ENCODE peak calls at places on chromosomes 11 and 22, in six cellular contexts. One of them, this sample, is unnamed.

GRCh38 chr11:122139595-122139866 is 23.5 kb upstream of the BLID start:
- DNase-seq in HepG2: peak; percentile 9
- DNase-seq in K562: no peak
- DNase-seq in GM12878: no peak
- DNase-seq in GM12891: no peak
- DNase-seq in H1: no peak
- DNase-seq in this sample: no peak

GRCh38 chr22:47200273-47201051 is 438.0 kb downstream of the TBC1D22A start:
- DNase-seq in HepG2: no peak
- DNase-seq in K562: no peak
- DNase-seq in GM12878: no peak
- DNase-seq in GM12891: no peak
- DNase-seq in H1: no peak
- DNase-seq in this sample: no peak

GRCh38 chr11:67436459-67437081 is 912 bp downstream of the PTPRCAP start:
- DNase-seq in HepG2: no peak
- DNase-seq in K562: peak; percentile 54
- DNase-seq in GM12878: peak; percentile 75
- DNase-seq in GM12891: peak; percentile 89
- DNase-seq in H1: peak; percentile 69
- DNase-seq in this sample: peak; percentile 91

GRCh38 chr22:29330291-29330690 is 14.8 kb upstream of the RASL10A start:
- DNase-seq in HepG2: no peak
- DNase-seq in K562: no peak
- DNase-seq in GM12878: no peak
- DNase-seq in GM12891: no peak
- DNase-seq in H1: no peak
- DNase-seq in this sample: no peak

GRCh38 chr22:29871684-29872083 is 11.3 kb upstream of the MTMR3 start:
- DNase-seq in HepG2: peak; percentile 23
- DNase-seq in K562: no peak
- DNase-seq in GM12878: no peak
- DNase-seq in GM12891: no peak
- DNase-seq in H1: no peak
- DNase-seq in this sample: no peak

GRCh38 chr22:24390156-24390555 is 37.2 kb upstream of the ADORA2A start:
- DNase-seq in HepG2: no peak
- DNase-seq in K562: no peak
- DNase-seq in GM12878: no peak
- DNase-seq in GM12891: no peak
- DNase-seq in H1: no peak
- DNase-seq in this sample: no peak

GRCh38 chr11:78109011-78109685 is 29.5 kb upstream of the NDUFC2 start:
- DNase-seq in HepG2: no peak
- DNase-seq in K562: no peak
- DNase-seq in GM12878: no peak
- DNase-seq in GM12891: no peak
- DNase-seq in H1: no peak
- DNase-seq in this sample: no peak

GRCh38 chr11:76523147-76523546 is 78.3 kb downstream of the EMSY start:
- DNase-seq in HepG2: peak; percentile 47
- DNase-seq in K562: no peak
- DNase-seq in GM12878: no peak
- DNase-seq in GM12891: no peak
- DNase-seq in H1: no peak
- DNase-seq in this sample: no peak

GRCh38 chr11:8756201-8756600 is 73.6 kb downstream of the RPL27A start:
- DNase-seq in HepG2: no peak
- DNase-seq in K562: no peak
- DNase-seq in GM12878: no peak
- DNase-seq in GM12891: no peak
- DNase-seq in H1: no peak
- DNase-seq in this sample: no peak

GRCh38 chr11:20213790-20214189 is 53.5 kb upstream of the DBX1 start:
- DNase-seq in HepG2: no peak
- DNase-seq in K562: no peak
- DNase-seq in GM12878: no peak
- DNase-seq in GM12891: no peak
- DNase-seq in H1: no peak
- DNase-seq in this sample: no peak
- TF ChIP-seq TAF1 in HepG2: no peak
- TF ChIP-seq TAF1 in K562: no peak
- TF ChIP-seq TAF1 in GM12878: no peak
- TF ChIP-seq TAF1 in GM12891: no peak
- TF ChIP-seq TAF1 in H1: no peak
- TF ChIP-seq TAF1 in this sample: no peak

GRCh38 chr11:75261902-75262361 is 21.4 kb downstream of the TPBGL start:
- DNase-seq in HepG2: no peak
- DNase-seq in K562: no peak
- DNase-seq in GM12878: no peak
- DNase-seq in GM12891: no peak
- DNase-seq in H1: no peak
- DNase-seq in this sample: no peak
- TF ChIP-seq POLR2A in HepG2: no peak
- TF ChIP-seq POLR2A in K562: no peak
- TF ChIP-seq POLR2A in GM12878: no peak
- TF ChIP-seq POLR2A in GM12891: no peak
- TF ChIP-seq POLR2A in H1: no peak
- TF ChIP-seq POLR2A in this sample: no peak

GRCh38 chr11:32931605-32932004 is 39.0 kb downstream of the QSER1 start:
- DNase-seq in HepG2: no peak
- DNase-seq in K562: no peak
- DNase-seq in GM12878: no peak
- DNase-seq in GM12891: no peak
- DNase-seq in H1: no peak
- DNase-seq in this sample: no peak
- TF ChIP-seq TAF1 in HepG2: no peak
- TF ChIP-seq TAF1 in K562: no peak
- TF ChIP-seq TAF1 in GM12878: no peak
- TF ChIP-seq TAF1 in GM12891: no peak
- TF ChIP-seq TAF1 in H1: no peak
- TF ChIP-seq TAF1 in this sample: no peak

GRCh38 chr11:60930394-60930793 is 6.1 kb downstream of the TMEM132A start:
- DNase-seq in HepG2: no peak
- DNase-seq in K562: no peak
- DNase-seq in GM12878: no peak
- DNase-seq in GM12891: no peak
- DNase-seq in H1: no peak
- DNase-seq in this sample: no peak

GRCh38 chr11:60932605-60933346 is 8.5 kb downstream of the TMEM132A start:
- DNase-seq in HepG2: no peak
- DNase-seq in K562: no peak
- DNase-seq in GM12878: no peak
- DNase-seq in GM12891: no peak
- DNase-seq in H1: no peak
- DNase-seq in this sample: no peak

GRCh38 chr11:60933416-60933815 is 9.2 kb downstream of the TMEM132A start:
- DNase-seq in HepG2: no peak
- DNase-seq in K562: no peak
- DNase-seq in GM12878: no peak
- DNase-seq in GM12891: no peak
- DNase-seq in H1: no peak
- DNase-seq in this sample: no peak

GRCh38 chr11:60929774-60930173 is 5.5 kb downstream of the TMEM132A start:
- DNase-seq in HepG2: no peak
- DNase-seq in K562: no peak
- DNase-seq in GM12878: no peak
- DNase-seq in GM12891: no peak
- DNase-seq in H1: no peak
- DNase-seq in this sample: no peak

GRCh38 chr11:60931897-60932296 is 7.6 kb downstream of the TMEM132A start:
- DNase-seq in HepG2: no peak
- DNase-seq in K562: no peak
- DNase-seq in GM12878: no peak
- DNase-seq in GM12891: no peak
- DNase-seq in H1: no peak
- DNase-seq in this sample: no peak
- TF ChIP-seq POLR2A in HepG2: no peak
- TF ChIP-seq POLR2A in K562: no peak
- TF ChIP-seq POLR2A in GM12878: peak; percentile 57
- TF ChIP-seq POLR2A in GM12891: no peak
- TF ChIP-seq POLR2A in H1: no peak
- TF ChIP-seq POLR2A in this sample: no peak

This sample was measured in GM12892.